ENCODE peak calls at places on chromosomes 13 and 19, in five cellular contexts. One of them, this sample, is unnamed.

GRCh38 chr19:43305642-43306041 is 36.3 kb upstream of the PSG9 start:
- DNase-seq in Peyer's patch: no peak
- DNase-seq in heart left ventricle: no peak
- DNase-seq in stomach: no peak
- DNase-seq in right lobe of liver: no peak
- DNase-seq in this sample: no peak

GRCh38 chr13:41250993-41251392 is 12.4 kb downstream of the MTRF1 start:
- DNase-seq in Peyer's patch: no peak
- DNase-seq in heart left ventricle: no peak
- DNase-seq in stomach: no peak
- DNase-seq in right lobe of liver: no peak
- DNase-seq in this sample: no peak

GRCh38 chr13:45889582-45890243 is 38.2 kb upstream of the SIAH3 start:
- DNase-seq in Peyer's patch: no peak
- DNase-seq in heart left ventricle: no peak
- DNase-seq in stomach: no peak
- DNase-seq in right lobe of liver: no peak
- DNase-seq in this sample: no peak

GRCh38 chr13:104414771-104415170 is 1348.6 kb upstream of the SLC10A2 start:
- DNase-seq in Peyer's patch: no peak
- DNase-seq in heart left ventricle: no peak
- DNase-seq in stomach: no peak
- DNase-seq in right lobe of liver: no peak
- DNase-seq in this sample: no peak

GRCh38 chr13:98301721-98302120 is 124.7 kb upstream of the RNF113B start:
- DNase-seq in Peyer's patch: no peak
- DNase-seq in heart left ventricle: no peak
- DNase-seq in stomach: no peak
- DNase-seq in right lobe of liver: no peak
- DNase-seq in this sample: no peak

GRCh38 chr19:1467512-1468273 is 11.3 kb downstream of the C19orf25 start:
- DNase-seq in Peyer's patch: no peak
- DNase-seq in heart left ventricle: peak; percentile 6
- DNase-seq in stomach: no peak
- DNase-seq in right lobe of liver: no peak
- DNase-seq in this sample: no peak

GRCh38 chr19:47049307-47049700 is 880 bp upstream of the TMEM160 start:
- DNase-seq in Peyer's patch: no peak
- DNase-seq in heart left ventricle: no peak
- DNase-seq in stomach: no peak
- DNase-seq in right lobe of liver: no peak
- DNase-seq in this sample: no peak

GRCh38 chr19:17180997-17181702 is 34.0 kb upstream of the USE1 start:
- DNase-seq in Peyer's patch: no peak
- DNase-seq in heart left ventricle: no peak
- DNase-seq in stomach: no peak
- DNase-seq in right lobe of liver: no peak
- DNase-seq in this sample: no peak

GRCh38 chr13:44739120-44739519 is 163.0 kb upstream of the TSC22D1 start:
- DNase-seq in Peyer's patch: no peak
- DNase-seq in heart left ventricle: no peak
- DNase-seq in stomach: no peak
- DNase-seq in right lobe of liver: no peak
- DNase-seq in this sample: no peak

GRCh38 chr13:40993987-40994386 is 25.1 kb downstream of the ELF1 start:
- DNase-seq in Peyer's patch: no peak
- DNase-seq in heart left ventricle: no peak
- DNase-seq in stomach: peak; percentile 45
- DNase-seq in right lobe of liver: no peak
- DNase-seq in this sample: peak; percentile 31

GRCh38 chr19:2089001-2089711 is 7.0 kb downstream of the MOB3A start:
- DNase-seq in Peyer's patch: peak; percentile 71
- DNase-seq in heart left ventricle: no peak
- DNase-seq in stomach: no peak
- DNase-seq in right lobe of liver: no peak
- DNase-seq in this sample: no peak

GRCh38 chr19:51783373-51783772 is 11.6 kb upstream of the FPR3 start:
- DNase-seq in Peyer's patch: no peak
- DNase-seq in heart left ventricle: no peak
- DNase-seq in stomach: no peak
- DNase-seq in right lobe of liver: no peak
- DNase-seq in this sample: no peak

DNA sequence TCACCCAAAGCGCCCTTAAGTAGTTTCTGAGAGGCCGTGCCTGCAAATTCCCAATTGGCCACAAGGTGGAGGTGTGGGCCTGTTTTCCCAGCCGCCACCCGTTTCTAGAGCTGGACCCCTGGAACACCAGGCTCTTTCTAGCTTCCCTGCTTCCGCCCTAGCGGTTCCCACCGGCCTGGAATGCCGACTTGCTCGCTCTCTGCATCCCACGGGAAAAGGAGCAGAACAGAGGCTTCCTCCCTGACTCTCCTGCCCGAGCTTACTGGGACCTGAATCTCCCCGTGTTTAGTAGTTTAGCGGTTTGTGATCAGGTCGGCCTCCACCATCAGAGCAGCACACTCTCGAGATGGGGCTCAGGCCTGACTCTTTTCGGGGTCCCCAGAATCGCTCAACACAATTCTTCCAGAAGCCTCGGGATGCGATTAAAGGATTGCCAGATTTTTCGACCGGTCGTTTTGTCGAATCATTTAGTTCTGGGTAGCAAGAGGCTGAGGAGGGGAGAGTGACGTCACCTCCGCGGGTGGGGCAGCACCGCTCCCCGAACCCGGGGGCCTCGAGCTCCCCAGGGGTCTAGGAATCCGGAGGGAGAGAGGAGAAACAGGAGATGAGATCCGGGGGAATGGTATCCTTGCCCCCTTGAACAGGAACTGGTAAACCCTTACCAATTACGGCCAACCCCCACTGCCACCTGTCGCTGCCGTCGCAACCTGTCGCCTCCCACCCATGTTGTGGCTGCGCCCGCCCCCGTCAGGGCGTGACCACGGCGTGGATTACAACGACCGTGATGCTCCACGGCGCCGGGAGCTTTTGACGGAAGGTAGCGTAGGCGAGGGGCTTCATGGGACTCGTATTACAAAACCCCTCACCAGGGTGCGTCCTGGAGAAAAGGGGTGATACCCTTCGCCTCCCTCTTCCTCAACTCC is 8.0 kb downstream of the NAPSA start:
- DNase-seq in Peyer's patch: peak; percentile 90
- DNase-seq in heart left ventricle: peak; percentile 65
- DNase-seq in stomach: peak; percentile 81
- DNase-seq in right lobe of liver: peak; percentile 84
- DNase-seq in this sample: peak; percentile 79
- TF ChIP-seq POLR2A in Peyer's patch: no peak
- TF ChIP-seq POLR2A in heart left ventricle: no peak
- TF ChIP-seq POLR2A in stomach: no peak
- TF ChIP-seq POLR2A in right lobe of liver: no peak
- TF ChIP-seq POLR2A in this sample: peak; percentile 14

GRCh38 chr19:27795369-27795768 is 1417.6 kb downstream of the UQCRFS1 start:
- DNase-seq in Peyer's patch: no peak
- DNase-seq in heart left ventricle: no peak
- DNase-seq in stomach: no peak
- DNase-seq in right lobe of liver: no peak
- DNase-seq in this sample: no peak

GRCh38 chr19:27792576-27793127 is 1420.3 kb downstream of the UQCRFS1 start:
- DNase-seq in Peyer's patch: no peak
- DNase-seq in heart left ventricle: no peak
- DNase-seq in stomach: no peak
- DNase-seq in right lobe of liver: no peak
- DNase-seq in this sample: no peak

GRCh38 chr19:27793644-27794443 is 1419.1 kb downstream of the UQCRFS1 start:
- DNase-seq in Peyer's patch: peak; percentile 96
- DNase-seq in heart left ventricle: peak; percentile 92
- DNase-seq in stomach: peak; percentile 92
- DNase-seq in right lobe of liver: peak; percentile 97
- DNase-seq in this sample: peak; percentile 96

GRCh38 chr19:27794444-27795042 is 1418.4 kb downstream of the UQCRFS1 start:
- DNase-seq in Peyer's patch: no peak
- DNase-seq in heart left ventricle: no peak
- DNase-seq in stomach: no peak
- DNase-seq in right lobe of liver: peak; percentile 60
- DNase-seq in this sample: no peak

DNA sequence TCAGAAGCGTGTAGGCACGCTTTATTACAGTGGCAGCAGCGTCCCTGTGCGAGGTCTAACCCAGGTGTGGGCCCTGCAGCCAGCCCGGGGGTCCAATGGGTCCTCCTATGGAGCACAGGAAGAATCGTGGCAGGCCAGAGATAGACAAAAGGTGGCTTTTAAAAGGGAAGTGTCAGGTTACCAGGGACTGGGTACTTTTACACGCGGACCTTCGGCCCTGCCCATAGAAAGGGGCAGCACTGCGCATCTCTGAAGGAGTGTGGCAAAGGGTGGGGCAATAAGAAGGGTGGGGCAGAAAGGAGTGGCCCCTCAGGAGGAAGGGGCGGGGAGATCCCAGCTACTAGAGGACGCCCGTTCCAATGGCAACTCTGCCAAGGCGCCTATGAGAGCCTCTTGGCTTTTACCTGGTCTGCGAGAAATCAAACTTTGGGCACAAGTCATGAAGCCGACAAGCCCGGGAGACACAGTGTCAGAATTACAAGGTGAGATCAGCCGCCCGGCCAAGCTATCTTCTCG is 1419.8 kb downstream of the UQCRFS1 start:
- DNase-seq in Peyer's patch: peak; percentile 84
- DNase-seq in heart left ventricle: peak; percentile 62
- DNase-seq in stomach: peak; percentile 71
- DNase-seq in right lobe of liver: no peak
- DNase-seq in this sample: peak; percentile 88
- TF ChIP-seq POLR2A in Peyer's patch: no peak
- TF ChIP-seq POLR2A in heart left ventricle: no peak
- TF ChIP-seq POLR2A in stomach: no peak
- TF ChIP-seq POLR2A in right lobe of liver: no peak
- TF ChIP-seq POLR2A in this sample: no peak

GRCh38 chr19:18905520-18906236 is 9.7 kb upstream of the CERS1 start:
- DNase-seq in Peyer's patch: no peak
- DNase-seq in heart left ventricle: no peak
- DNase-seq in stomach: no peak
- DNase-seq in right lobe of liver: peak; percentile 43
- DNase-seq in this sample: no peak

GRCh38 chr19:18910801-18911436 is 8.3 kb downstream of the COPE start:
- DNase-seq in Peyer's patch: no peak
- DNase-seq in heart left ventricle: no peak
- DNase-seq in stomach: no peak
- DNase-seq in right lobe of liver: no peak
- DNase-seq in this sample: no peak

GRCh38 chr19:18910010-18910409 is 9.2 kb downstream of the COPE start:
- DNase-seq in Peyer's patch: no peak
- DNase-seq in heart left ventricle: no peak
- DNase-seq in stomach: no peak
- DNase-seq in right lobe of liver: no peak
- DNase-seq in this sample: no peak

GRCh38 chr19:18906605-18907519 is 10.9 kb upstream of the CERS1 start:
- DNase-seq in Peyer's patch: no peak
- DNase-seq in heart left ventricle: no peak
- DNase-seq in stomach: no peak
- DNase-seq in right lobe of liver: no peak
- DNase-seq in this sample: no peak

DNA sequence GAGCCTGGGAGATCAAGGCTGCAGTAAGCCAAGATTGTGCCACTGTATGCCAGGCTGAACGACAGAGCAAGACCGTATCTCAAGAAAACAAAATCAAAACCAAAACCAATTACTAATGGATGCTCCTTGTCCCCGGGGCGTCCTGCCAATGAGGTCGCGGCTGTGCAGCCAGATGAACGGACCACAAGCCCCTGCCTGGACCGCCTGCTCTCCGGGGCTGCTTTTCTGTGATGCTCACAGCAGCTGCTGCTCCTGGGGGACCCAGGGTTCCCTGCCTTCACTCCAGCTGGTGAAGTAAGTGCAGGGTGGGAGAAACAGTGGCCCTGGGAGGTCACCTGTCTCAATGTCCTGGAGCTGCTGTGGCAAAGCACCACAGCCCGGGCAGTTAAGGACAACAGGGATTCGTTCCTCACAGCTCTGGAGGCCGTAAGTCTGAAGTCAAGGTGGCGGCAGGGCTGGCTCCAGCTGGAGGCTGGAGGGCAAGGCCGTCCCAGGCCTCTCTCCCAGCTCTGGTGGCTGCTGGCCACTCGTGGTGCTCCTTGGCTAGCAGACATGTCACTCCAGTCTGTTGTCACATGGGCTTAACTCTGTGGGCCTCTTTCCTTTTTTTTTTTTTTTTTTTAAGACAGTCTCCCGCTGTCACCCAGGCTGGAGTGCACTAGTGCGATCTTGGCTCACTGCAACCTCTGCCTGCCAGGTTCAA is 10.1 kb downstream of the COPE start:
- DNase-seq in Peyer's patch: no peak
- DNase-seq in heart left ventricle: no peak
- DNase-seq in stomach: no peak
- DNase-seq in right lobe of liver: no peak
- DNase-seq in this sample: no peak
- TF ChIP-seq POLR2A in Peyer's patch: no peak
- TF ChIP-seq POLR2A in heart left ventricle: no peak
- TF ChIP-seq POLR2A in stomach: no peak
- TF ChIP-seq POLR2A in right lobe of liver: no peak
- TF ChIP-seq POLR2A in this sample: no peak

GRCh38 chr19:5137571-5138124 is 168.7 kb downstream of the KDM4B start:
- DNase-seq in Peyer's patch: no peak
- DNase-seq in heart left ventricle: no peak
- DNase-seq in stomach: no peak
- DNase-seq in right lobe of liver: no peak
- DNase-seq in this sample: no peak
- TF ChIP-seq POLR2A in Peyer's patch: no peak
- TF ChIP-seq POLR2A in heart left ventricle: no peak
- TF ChIP-seq POLR2A in stomach: no peak
- TF ChIP-seq POLR2A in right lobe of liver: no peak
- TF ChIP-seq POLR2A in this sample: no peak

GRCh38 chr19:35879770-35880317 is 11.5 kb downstream of the APLP1 start:
- DNase-seq in Peyer's patch: peak; percentile 56
- DNase-seq in heart left ventricle: peak; percentile 91
- DNase-seq in stomach: peak; percentile 89
- DNase-seq in right lobe of liver: peak; percentile 92
- DNase-seq in this sample: peak; percentile 90
- TF ChIP-seq POLR2A in Peyer's patch: no peak
- TF ChIP-seq POLR2A in heart left ventricle: no peak
- TF ChIP-seq POLR2A in stomach: no peak
- TF ChIP-seq POLR2A in right lobe of liver: no peak
- TF ChIP-seq POLR2A in this sample: no peak

DNA sequence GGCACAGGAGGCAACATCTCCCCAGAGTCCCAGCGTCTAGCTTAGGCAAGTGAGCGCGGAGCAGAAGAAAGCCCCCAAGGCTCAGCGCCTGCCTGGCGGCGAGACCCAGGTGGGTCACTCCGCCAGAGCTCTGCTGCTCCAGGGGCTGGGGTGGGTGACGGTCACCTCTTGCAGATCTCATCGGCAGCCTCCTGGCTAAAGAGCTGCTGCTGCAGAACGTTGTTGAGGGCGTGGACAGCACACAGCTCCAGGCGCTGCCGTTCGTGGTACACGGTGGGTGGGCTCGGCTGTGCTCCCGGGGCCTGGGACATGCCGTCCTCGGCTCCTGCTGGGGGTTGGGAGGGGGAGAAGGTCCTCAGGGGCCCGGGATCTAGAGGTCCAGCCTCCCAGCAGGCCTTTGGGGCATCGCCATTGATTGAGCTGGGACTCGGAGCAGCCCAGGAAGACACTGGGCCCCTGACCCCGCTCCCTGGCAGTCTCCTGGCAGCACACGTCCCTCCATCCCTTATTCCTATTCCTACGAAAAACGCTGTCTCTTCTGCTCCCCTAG is 795 bp downstream of the JOSD2 start:
- DNase-seq in Peyer's patch: no peak
- DNase-seq in heart left ventricle: no peak
- DNase-seq in stomach: no peak
- DNase-seq in right lobe of liver: peak; percentile 60
- DNase-seq in this sample: no peak
- TF ChIP-seq POLR2A in Peyer's patch: no peak
- TF ChIP-seq POLR2A in heart left ventricle: no peak
- TF ChIP-seq POLR2A in stomach: no peak
- TF ChIP-seq POLR2A in right lobe of liver: no peak
- TF ChIP-seq POLR2A in this sample: no peak

This sample was measured in transverse colon.